ENCODE peak calls at places on chromosomes 7 and 10, in four cellular contexts. One of them, this sample, is unnamed.

GRCh38 chr10:77179015-77179695 is 458.5 kb downstream of the KCNMA1 start:
- DNase-seq in left ventricle myocardium inferior: no peak
- DNase-seq in PC-9: peak; percentile 45
- DNase-seq in lower lobe of right lung: no peak
- DNase-seq in this sample: peak; percentile 75

GRCh38 chr10:12703141-12703540 is 298.4 kb downstream of the CCDC3 start:
- DNase-seq in left ventricle myocardium inferior: no peak
- DNase-seq in PC-9: no peak
- DNase-seq in lower lobe of right lung: no peak
- DNase-seq in this sample: no peak

GRCh38 chr7:106660862-106661720 is at the start of gene CCDC71L:
- DNase-seq in left ventricle myocardium inferior: peak; percentile 96
- DNase-seq in PC-9: peak; percentile 95
- DNase-seq in lower lobe of right lung: peak; percentile 97
- DNase-seq in this sample: peak; percentile 97

GRCh38 chr10:36017141-36017540 is 375.0 kb upstream of the FZD8 start:
- DNase-seq in left ventricle myocardium inferior: no peak
- DNase-seq in PC-9: no peak
- DNase-seq in lower lobe of right lung: no peak
- DNase-seq in this sample: no peak

GRCh38 chr7:92058040-92058439 is 76.2 kb downstream of the CYP51A1 start:
- DNase-seq in left ventricle myocardium inferior: no peak
- DNase-seq in PC-9: no peak
- DNase-seq in lower lobe of right lung: no peak
- DNase-seq in this sample: no peak

GRCh38 chr7:35792472-35793224 is 8.2 kb upstream of the SEPTIN7 start:
- DNase-seq in left ventricle myocardium inferior: no peak
- DNase-seq in PC-9: no peak
- DNase-seq in lower lobe of right lung: no peak
- DNase-seq in this sample: no peak

GRCh38 chr10:63027533-63027932 is 105.6 kb upstream of the NRBF2 start:
- DNase-seq in left ventricle myocardium inferior: no peak
- DNase-seq in PC-9: no peak
- DNase-seq in lower lobe of right lung: no peak
- DNase-seq in this sample: peak; percentile 21

GRCh38 chr7:116518971-116519370 is 5.9 kb upstream of the CAV1 start:
- DNase-seq in left ventricle myocardium inferior: no peak
- DNase-seq in PC-9: no peak
- DNase-seq in lower lobe of right lung: no peak
- DNase-seq in this sample: no peak

GRCh38 chr7:76426246-76426645 is 1.5 kb downstream of the ZP3 start:
- DNase-seq in left ventricle myocardium inferior: no peak
- DNase-seq in PC-9: no peak
- DNase-seq in lower lobe of right lung: no peak
- DNase-seq in this sample: peak; percentile 60

GRCh38 chr7:6011541-6011940 is 2.5 kb downstream of the AIMP2 start:
- DNase-seq in left ventricle myocardium inferior: no peak
- DNase-seq in PC-9: no peak
- DNase-seq in lower lobe of right lung: no peak
- DNase-seq in this sample: no peak

GRCh38 chr7:101743241-101743994 is 74.0 kb upstream of the CUX1 start:
- DNase-seq in left ventricle myocardium inferior: peak; percentile 39
- DNase-seq in PC-9: peak; percentile 66
- DNase-seq in lower lobe of right lung: peak; percentile 69
- DNase-seq in this sample: peak; percentile 34

GRCh38 chr7:93921607-93922446 is at the start of gene GNG11:
- DNase-seq in left ventricle myocardium inferior: peak; percentile 90
- DNase-seq in PC-9: peak; percentile 63
- DNase-seq in lower lobe of right lung: peak; percentile 74
- DNase-seq in this sample: peak; percentile 72

GRCh38 chr7:56810466-56810865 is 321.8 kb downstream of the ZNF479 start:
- DNase-seq in left ventricle myocardium inferior: no peak
- DNase-seq in PC-9: no peak
- DNase-seq in lower lobe of right lung: no peak
- DNase-seq in this sample: no peak

GRCh38 chr7:50497968-50498367 is 47.8 kb upstream of the FIGNL1 start:
- DNase-seq in left ventricle myocardium inferior: no peak
- DNase-seq in PC-9: no peak
- DNase-seq in lower lobe of right lung: no peak
- DNase-seq in this sample: peak; percentile 64

GRCh38 chr7:90552521-90552920 is 43.6 kb upstream of the CDK14 start:
- DNase-seq in left ventricle myocardium inferior: no peak
- DNase-seq in PC-9: no peak
- DNase-seq in lower lobe of right lung: no peak
- DNase-seq in this sample: no peak

GRCh38 chr10:47421057-47421952 is 37.2 kb upstream of the ZNF488 start:
- DNase-seq in left ventricle myocardium inferior: no peak
- DNase-seq in PC-9: peak; percentile 77
- DNase-seq in lower lobe of right lung: no peak
- DNase-seq in this sample: no peak

GRCh38 chr10:109987413-109987812 is 20.4 kb upstream of the ADD3 start:
- DNase-seq in left ventricle myocardium inferior: no peak
- DNase-seq in PC-9: no peak
- DNase-seq in lower lobe of right lung: no peak
- DNase-seq in this sample: no peak

GRCh38 chr10:60964257-60965235 is 20.6 kb upstream of the RHOBTB1 start:
- DNase-seq in left ventricle myocardium inferior: peak; percentile 58
- DNase-seq in PC-9: peak; percentile 64
- DNase-seq in lower lobe of right lung: peak; percentile 51
- DNase-seq in this sample: peak; percentile 63

GRCh38 chr7:43915907-43916306 is 9.5 kb upstream of the URGCP start:
- DNase-seq in left ventricle myocardium inferior: no peak
- DNase-seq in PC-9: no peak
- DNase-seq in lower lobe of right lung: no peak
- DNase-seq in this sample: no peak

GRCh38 chr10:97400665-97401454 is at the start of gene RRP12:
- DNase-seq in left ventricle myocardium inferior: peak; percentile 61
- DNase-seq in PC-9: peak; percentile 71
- DNase-seq in lower lobe of right lung: peak; percentile 77
- DNase-seq in this sample: peak; percentile 90
- TF ChIP-seq CTCF in left ventricle myocardium inferior: no peak
- TF ChIP-seq CTCF in PC-9: no peak
- TF ChIP-seq CTCF in lower lobe of right lung: peak; percentile 15
- TF ChIP-seq CTCF in this sample: no peak

DNA sequence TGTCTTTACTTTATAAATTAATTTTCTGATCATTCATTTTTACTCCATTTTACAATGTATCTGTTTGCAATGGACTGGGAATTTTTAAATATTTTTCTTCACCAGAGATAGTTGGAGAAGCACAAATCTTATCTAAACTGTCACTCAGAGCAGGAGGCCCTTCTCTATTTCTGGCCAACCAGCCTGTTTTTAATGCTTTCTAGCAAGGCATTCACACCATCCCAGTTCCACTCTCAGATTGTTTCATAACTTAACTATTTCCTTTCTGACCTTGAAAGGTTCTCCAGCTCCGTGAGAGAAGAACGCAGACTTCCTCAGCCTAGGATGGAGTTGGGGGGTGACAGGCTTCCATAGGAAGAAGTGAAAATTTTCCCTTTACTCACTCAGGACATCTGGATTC is 155.8 kb downstream of the SKIDA1 start:
- DNase-seq in left ventricle myocardium inferior: no peak
- DNase-seq in PC-9: no peak
- DNase-seq in lower lobe of right lung: no peak
- DNase-seq in this sample: no peak
- H3K4me1 ChIP-seq in left ventricle myocardium inferior: peaks cover 36% of the 10 kb centered on the region
- H3K4me1 ChIP-seq in PC-9: peaks cover 43% of the 10 kb centered on the region
- H3K4me1 ChIP-seq in lower lobe of right lung: peaks cover 9% of the 10 kb centered on the region
- H3K4me1 ChIP-seq in this sample: peaks cover 8% of the 10 kb centered on the region

GRCh38 chr10:87816842-87817178 is 1.2 kb downstream of the ATAD1 start:
- DNase-seq in left ventricle myocardium inferior: no peak
- DNase-seq in PC-9: no peak
- DNase-seq in lower lobe of right lung: no peak
- DNase-seq in this sample: no peak
- TF ChIP-seq CTCF in left ventricle myocardium inferior: no peak
- TF ChIP-seq CTCF in PC-9: no peak
- TF ChIP-seq CTCF in lower lobe of right lung: no peak
- TF ChIP-seq CTCF in this sample: no peak

GRCh38 chr10:132407243-132407746 is 10.3 kb downstream of the PWWP2B start:
- DNase-seq in left ventricle myocardium inferior: peak; percentile 74
- DNase-seq in PC-9: peak; percentile 74
- DNase-seq in lower lobe of right lung: peak; percentile 92
- DNase-seq in this sample: no peak

GRCh38 chr10:132407846-132408278 is 10.9 kb downstream of the PWWP2B start:
- DNase-seq in left ventricle myocardium inferior: no peak
- DNase-seq in PC-9: peak; percentile 90
- DNase-seq in lower lobe of right lung: peak; percentile 90
- DNase-seq in this sample: no peak

GRCh38 chr10:132405463-132405991 is 8.5 kb downstream of the PWWP2B start:
- DNase-seq in left ventricle myocardium inferior: no peak
- DNase-seq in PC-9: no peak
- DNase-seq in lower lobe of right lung: peak; percentile 49
- DNase-seq in this sample: no peak

GRCh38 chr10:132406181-132406580 is 9.2 kb downstream of the PWWP2B start:
- DNase-seq in left ventricle myocardium inferior: no peak
- DNase-seq in PC-9: no peak
- DNase-seq in lower lobe of right lung: peak; percentile 41
- DNase-seq in this sample: no peak

DNA sequence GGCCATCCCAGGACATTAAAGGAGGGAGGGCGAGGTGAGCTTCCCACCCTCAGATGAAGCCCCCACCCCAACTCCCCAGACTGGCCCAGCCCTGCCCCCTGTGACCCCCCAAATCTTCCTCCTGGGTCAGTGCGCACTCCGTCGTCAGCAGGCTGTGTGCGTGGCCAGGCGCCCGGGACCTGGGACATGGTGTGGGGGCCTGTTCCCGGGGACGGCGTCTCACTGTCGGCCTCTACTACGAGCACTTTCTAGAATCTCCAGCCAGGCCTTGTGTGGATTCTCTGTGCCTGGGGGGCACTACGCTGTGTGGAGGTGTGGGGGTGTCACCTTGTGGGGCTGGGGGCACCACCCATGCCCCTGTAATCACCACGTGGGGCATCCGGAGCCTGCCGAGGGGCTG is 9.8 kb downstream of the PWWP2B start:
- DNase-seq in left ventricle myocardium inferior: no peak
- DNase-seq in PC-9: no peak
- DNase-seq in lower lobe of right lung: no peak
- DNase-seq in this sample: no peak
- H3K4me1 ChIP-seq in left ventricle myocardium inferior: peaks cover 45% of the 10 kb centered on the region
- H3K4me1 ChIP-seq in PC-9: peaks cover 50% of the 10 kb centered on the region
- H3K4me1 ChIP-seq in lower lobe of right lung: peaks cover 55% of the 10 kb centered on the region
- H3K4me1 ChIP-seq in this sample: peaks cover 20% of the 10 kb centered on the region

DNA sequence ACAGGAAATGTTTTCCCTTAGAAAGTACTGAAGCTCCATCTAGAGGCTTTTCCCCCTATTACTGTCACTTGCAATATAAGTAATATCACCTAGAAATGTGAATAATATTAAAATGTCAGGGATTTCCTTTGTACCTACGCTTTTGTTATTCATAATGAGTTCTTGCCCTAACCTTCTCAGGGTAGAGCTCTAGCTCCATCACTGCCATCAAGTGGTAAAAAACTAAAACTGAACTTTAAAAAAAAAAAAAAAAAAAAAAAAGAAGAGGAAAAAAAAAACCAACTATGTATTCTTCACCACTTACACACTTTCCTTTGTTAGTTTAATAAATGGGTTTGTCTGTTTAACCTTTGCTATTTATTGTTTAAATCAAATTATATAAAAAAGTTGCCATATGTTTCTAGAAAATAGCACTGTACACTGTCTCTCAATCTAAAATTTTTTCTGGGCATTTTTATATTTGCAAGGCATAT is 49.9 kb downstream of the DNAJC1 start:
- DNase-seq in left ventricle myocardium inferior: no peak
- DNase-seq in PC-9: no peak
- DNase-seq in lower lobe of right lung: no peak
- DNase-seq in this sample: no peak
- TF ChIP-seq CTCF in left ventricle myocardium inferior: peak; percentile 59
- TF ChIP-seq CTCF in PC-9: peak; percentile 62
- TF ChIP-seq CTCF in lower lobe of right lung: peak; percentile 43
- TF ChIP-seq CTCF in this sample: no peak

GRCh38 chr10:125152646-125153368 is 7.6 kb downstream of the CTBP2 start:
- DNase-seq in left ventricle myocardium inferior: peak; percentile 77
- DNase-seq in PC-9: no peak
- DNase-seq in lower lobe of right lung: peak; percentile 78
- DNase-seq in this sample: peak; percentile 93

GRCh38 chr10:125149278-125150047 is 10.9 kb downstream of the CTBP2 start:
- DNase-seq in left ventricle myocardium inferior: peak; percentile 55
- DNase-seq in PC-9: no peak
- DNase-seq in lower lobe of right lung: peak; percentile 63
- DNase-seq in this sample: peak; percentile 87

GRCh38 chr10:125151824-125152634 is 8.3 kb downstream of the CTBP2 start:
- DNase-seq in left ventricle myocardium inferior: peak; percentile 44
- DNase-seq in PC-9: no peak
- DNase-seq in lower lobe of right lung: peak; percentile 81
- DNase-seq in this sample: peak; percentile 73

GRCh38 chr10:125153693-125154490 is 6.5 kb downstream of the CTBP2 start:
- DNase-seq in left ventricle myocardium inferior: no peak
- DNase-seq in PC-9: no peak
- DNase-seq in lower lobe of right lung: no peak
- DNase-seq in this sample: peak; percentile 77

GRCh38 chr10:125151170-125151823 is 9.1 kb downstream of the CTBP2 start:
- DNase-seq in left ventricle myocardium inferior: no peak
- DNase-seq in PC-9: no peak
- DNase-seq in lower lobe of right lung: peak; percentile 51
- DNase-seq in this sample: peak; percentile 56
- H3K4me1 ChIP-seq in left ventricle myocardium inferior: peaks cover 100% of the 10 kb centered on the region
- H3K4me1 ChIP-seq in PC-9: peaks cover 4% of the 10 kb centered on the region
- H3K4me1 ChIP-seq in lower lobe of right lung: peaks cover 94% of the 10 kb centered on the region
- H3K4me1 ChIP-seq in this sample: peaks cover 100% of the 10 kb centered on the region

GRCh38 chr7:64870656-64871055 is 32.4 kb upstream of the ZNF273 start:
- DNase-seq in left ventricle myocardium inferior: no peak
- DNase-seq in PC-9: no peak
- DNase-seq in lower lobe of right lung: no peak
- DNase-seq in this sample: no peak

GRCh38 chr7:64869121-64869725 is 33.9 kb upstream of the ZNF273 start:
- DNase-seq in left ventricle myocardium inferior: no peak
- DNase-seq in PC-9: no peak
- DNase-seq in lower lobe of right lung: no peak
- DNase-seq in this sample: no peak

GRCh38 chr7:64867863-64868440 is 35.1 kb upstream of the ZNF273 start:
- DNase-seq in left ventricle myocardium inferior: no peak
- DNase-seq in PC-9: no peak
- DNase-seq in lower lobe of right lung: no peak
- DNase-seq in this sample: no peak

GRCh38 chr7:64869912-64870562 is 33.0 kb upstream of the ZNF273 start:
- DNase-seq in left ventricle myocardium inferior: no peak
- DNase-seq in PC-9: no peak
- DNase-seq in lower lobe of right lung: no peak
- DNase-seq in this sample: peak; percentile 51

GRCh38 chr7:64868469-64868868 is 34.6 kb upstream of the ZNF273 start:
- DNase-seq in left ventricle myocardium inferior: no peak
- DNase-seq in PC-9: no peak
- DNase-seq in lower lobe of right lung: no peak
- DNase-seq in this sample: no peak
- TF ChIP-seq CTCF in left ventricle myocardium inferior: no peak
- TF ChIP-seq CTCF in PC-9: no peak
- TF ChIP-seq CTCF in lower lobe of right lung: no peak
- TF ChIP-seq CTCF in this sample: no peak

GRCh38 chr10:128059266-128059850 is 66.9 kb downstream of the MKI67 start:
- DNase-seq in left ventricle myocardium inferior: no peak
- DNase-seq in PC-9: no peak
- DNase-seq in lower lobe of right lung: no peak
- DNase-seq in this sample: no peak
- H3K4me1 ChIP-seq in left ventricle myocardium inferior: peaks cover 34% of the 10 kb centered on the region
- H3K4me1 ChIP-seq in PC-9: peaks cover 8% of the 10 kb centered on the region
- H3K4me1 ChIP-seq in lower lobe of right lung: peaks cover 26% of the 10 kb centered on the region
- H3K4me1 ChIP-seq in this sample: peaks cover 49% of the 10 kb centered on the region

GRCh38 chr7:17530741-17531417 is 232.4 kb downstream of the AHR start:
- DNase-seq in left ventricle myocardium inferior: no peak
- DNase-seq in PC-9: no peak
- DNase-seq in lower lobe of right lung: no peak
- DNase-seq in this sample: no peak
- TF ChIP-seq CTCF in left ventricle myocardium inferior: peak; percentile 56
- TF ChIP-seq CTCF in PC-9: no peak
- TF ChIP-seq CTCF in lower lobe of right lung: peak; percentile 38
- TF ChIP-seq CTCF in this sample: peak; percentile 17

This sample was measured in tibial artery.